ENCODE peak calls at places on chromosomes 5 and 9, in ten cellular contexts. W, T, U, K, V, Q, M, F, D and N are unnamed samples.

GRCh38 chr5:180088561-180088960 is 17.0 kb upstream of the RNF130 start:
- DNase-seq in V (no peak), F (no peak), K (no peak), T (no peak), W (no peak), U (no peak), M (no peak), D (no peak), Q (no peak), N (no peak)

GRCh38 chr5:53246042-53246836 is 136.7 kb upstream of the MOCS2 start:
- DNase-seq in K (no peak), U (no peak), Q (peak), V (no peak), W (no peak), M (peak), D (no peak), F (no peak), T (no peak), N (peak)

GRCh38 chr9:112748041-112748440 is 2.5 kb upstream of the SNX30 start:
- DNase-seq in W (no peak), F (no peak), D (no peak), K (no peak), M (no peak), U (no peak), Q (no peak), T (no peak), V (no peak), N (no peak)

GRCh38 chr5:122091942-122092600 is 14.0 kb upstream of the LOX start:
- DNase-seq in F (no peak), M (peak), U (peak), K (no peak), Q (peak), W (no peak), T (no peak), D (no peak), V (no peak), N (peak)

GRCh38 chr9:38652486-38652885 is 32.1 kb upstream of the ANKRD18A start:
- DNase-seq in K (no peak), T (no peak), W (no peak), M (no peak), U (no peak), F (no peak), Q (no peak), V (peak), D (no peak), N (no peak)

GRCh38 chr9:110788871-110789270 is 120.3 kb downstream of the MUSK start:
- DNase-seq in T (no peak), F (no peak), W (no peak), Q (no peak), K (no peak), M (peak), D (no peak), U (no peak), V (no peak), N (peak)

GRCh38 chr9:111839981-111840380 is 45.2 kb upstream of the SHOC1 start:
- DNase-seq in F (no peak), Q (peak), V (no peak), D (no peak), T (no peak), K (no peak), U (no peak), M (peak), W (no peak), N (peak)

GRCh38 chr5:37015795-37016666 is 139.5 kb downstream of the NIPBL start:
- DNase-seq in K (no peak), W (no peak), Q (peak), D (no peak), F (no peak), U (no peak), M (peak), T (no peak), V (no peak), N (peak)

GRCh38 chr5:40549611-40550010 is 130.1 kb upstream of the PTGER4 start:
- DNase-seq in T (no peak), K (no peak), Q (no peak), W (no peak), M (peak), D (no peak), V (no peak), U (no peak), F (no peak), N (no peak)

GRCh38 chr5:1293997-1294838 is 650 bp downstream of the TERT start:
- DNase-seq in U (no peak), M (no peak), W (no peak), V (no peak), K (no peak), F (peak), Q (no peak), D (no peak), T (peak), N (no peak)

GRCh38 chr9:107739601-107740082 is 250.1 kb upstream of the KLF4 start:
- DNase-seq in W (peak), K (peak), M (peak), D (no peak), F (no peak), V (no peak), T (no peak), Q (peak), U (no peak), N (peak)

GRCh38 chr9:110130791-110131416 is 77.1 kb downstream of the C9orf152 start:
- DNase-seq in W (no peak), T (no peak), V (no peak), M (no peak), K (no peak), D (no peak), F (no peak), U (no peak), Q (no peak), N (no peak)

GRCh38 chr5:180860273-180860886 is 696 bp downstream of the ZFP62 start:
- DNase-seq in W (no peak), V (peak), K (peak), Q (no peak), M (peak), D (peak), F (peak), T (peak), U (no peak), N (peak)

GRCh38 chr9:71647094-71647591 is 121.2 kb downstream of the CEMIP2 start:
- DNase-seq in W (peak), M (peak), K (peak), U (no peak), V (peak), D (peak), T (no peak), F (peak), Q (peak), N (peak)

GRCh38 chr9:133429641-133430161 is 7.5 kb downstream of the ADAMTS13 start:
- DNase-seq in T (no peak), V (peak), W (no peak), U (peak), Q (peak), M (no peak), D (no peak), F (no peak), K (no peak), N (no peak)

GRCh38 chr9:84975926-84976325 is 306.4 kb downstream of the NTRK2 start:
- DNase-seq in V (no peak), D (no peak), W (no peak), T (no peak), Q (no peak), U (no peak), M (no peak), F (no peak), K (no peak), N (no peak)

GRCh38 chr5:109076741-109077140 is 329.0 kb downstream of the FER start:
- DNase-seq in K (no peak), D (no peak), Q (no peak), W (no peak), U (no peak), M (no peak), V (no peak), F (no peak), T (no peak), N (no peak)

GRCh38 chr5:58366461-58366860 is 93.4 kb downstream of the PLK2 start:
- DNase-seq in V (no peak), K (no peak), D (no peak), U (no peak), M (peak), W (no peak), F (no peak), T (no peak), Q (peak), N (peak)

GRCh38 chr9:83023151-83023550 is 39.8 kb downstream of the RASEF start:
- DNase-seq in K (no peak), Q (no peak), D (no peak), U (no peak), F (no peak), W (no peak), M (no peak), V (no peak), T (no peak), N (no peak)

GRCh38 chr5:17113174-17113941 is 104.1 kb upstream of the BASP1 start:
- DNase-seq in F (no peak), K (no peak), Q (peak), M (no peak), T (no peak), U (no peak), W (no peak), D (no peak), V (peak), N (peak)

GRCh38 chr9:125631391-125632085 is 75.5 kb downstream of the MAPKAP1 start:
- DNase-seq in M (peak), F (peak), U (no peak), V (peak), T (no peak), D (peak), Q (peak), K (no peak), W (no peak), N (peak)

GRCh38 chr9:75086443-75087278 is 1.3 kb downstream of the NMRK1 start:
- DNase-seq in M (peak), Q (no peak), V (peak), D (no peak), U (no peak), W (no peak), F (no peak), K (peak), T (no peak), N (no peak)

GRCh38 chr5:68961762-68962161 is 132.1 kb upstream of the SLC30A5 start:
- DNase-seq in F (no peak), Q (no peak), V (peak), D (no peak), W (no peak), M (no peak), T (no peak), K (no peak), U (no peak), N (no peak)

GRCh38 chr5:158873115-158873514 is 226.6 kb downstream of the EBF1 start:
- DNase-seq in T (no peak), Q (no peak), W (no peak), F (no peak), M (no peak), D (no peak), U (no peak), K (no peak), V (no peak), N (no peak)

GRCh38 chr5:64811050-64811640 is 42.4 kb downstream of the CWC27 start:
- DNase-seq in F (peak), V (peak), D (no peak), T (no peak), M (peak), K (no peak), Q (peak), U (peak), W (no peak), N (peak)

GRCh38 chr9:96201140-96201539 is 100.8 kb downstream of the HSD17B3 start:
- DNase-seq in W (no peak), U (no peak), K (no peak), T (no peak), Q (no peak), F (no peak), D (no peak), V (no peak), M (no peak), N (no peak)

GRCh38 chr5:115236599-115236998 is 26.1 kb downstream of the PGGT1B start:
- DNase-seq in F (no peak), U (no peak), D (no peak), Q (no peak), V (no peak), M (no peak), T (no peak), K (no peak), W (no peak), N (no peak)

GRCh38 chr5:147805030-147805454 is 22.5 kb upstream of the JAKMIP2 start:
- DNase-seq in V (peak), U (no peak), K (no peak), D (peak), T (peak), F (peak), Q (no peak), M (peak), W (no peak), N (no peak)

GRCh38 chr9:114988962-114989599 is 58.7 kb upstream of the TNFSF8 start:
- DNase-seq in V (no peak), W (no peak), K (no peak), F (peak), Q (no peak), T (no peak), U (no peak), M (peak), D (peak), N (no peak)

GRCh38 chr5:76625087-76625860 is 2.1 kb upstream of the F2RL2 start:
- DNase-seq in K (no peak), W (no peak), D (no peak), M (no peak), F (no peak), Q (no peak), U (no peak), T (no peak), V (no peak), N (no peak)

GRCh38 chr5:76620166-76620565 is 3.0 kb downstream of the F2RL2 start:
- DNase-seq in V (no peak), F (no peak), D (no peak), K (no peak), Q (no peak), U (no peak), W (no peak), M (no peak), T (no peak), N (no peak)

GRCh38 chr5:76626738-76627137 is 3.5 kb upstream of the F2RL2 start:
- DNase-seq in D (no peak), T (no peak), M (no peak), V (no peak), Q (no peak), F (peak), W (no peak), K (no peak), U (no peak), N (no peak)

GRCh38 chr5:76622076-76622475 is 1.1 kb downstream of the F2RL2 start:
- DNase-seq in F (no peak), V (no peak), U (no peak), M (no peak), Q (no peak), W (no peak), K (no peak), D (no peak), T (no peak), N (no peak)

DNA sequence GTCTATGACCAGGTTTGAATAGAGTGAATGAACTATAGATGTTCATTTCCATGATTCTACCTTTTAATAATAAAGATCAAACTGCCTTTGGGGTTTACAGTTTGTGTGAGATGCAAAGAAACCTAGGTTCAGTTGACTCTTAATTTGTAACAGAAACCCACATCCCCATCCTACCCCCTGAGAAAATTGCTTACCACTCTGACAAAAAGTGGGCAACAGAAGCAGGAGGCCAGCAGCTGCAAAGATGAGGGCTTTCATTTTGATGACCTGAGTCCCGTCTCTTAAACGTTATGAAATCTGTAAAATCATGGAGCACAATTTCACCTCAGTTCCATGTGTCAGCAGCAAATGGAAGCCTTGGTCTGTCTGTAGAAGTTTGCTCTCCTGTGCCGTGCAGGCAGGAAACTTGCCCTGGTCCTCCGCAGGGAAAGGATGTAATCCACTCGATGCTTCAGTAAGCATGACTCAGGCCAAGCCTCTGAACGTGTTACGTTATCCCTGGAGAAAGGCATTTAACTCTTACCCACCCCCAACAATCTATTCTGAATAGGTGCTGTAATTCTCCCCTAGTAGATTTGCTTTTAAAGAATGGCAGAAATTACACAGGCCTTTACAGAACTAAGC is at the start of gene F2RL2:
- DNase-seq in D (no peak), T (no peak), K (no peak), V (no peak), F (no peak), W (no peak), M (peak), U (peak), Q (peak), N (peak)
- H3K4me3 ChIP-seq in D (no peak), T (no peak), K (no peak), V (no peak), F (no peak), W (no peak), M (no peak), U (no peak), Q (peak), N (peak)

GRCh38 chr9:36190388-36191289 is at the start of gene CLTA:
- DNase-seq in K (peak), V (peak), F (peak), U (peak), W (peak), D (peak), M (peak), Q (peak), T (peak), N (peak)

GRCh38 chr9:36191290-36191645 is 547 bp downstream of the CLTA start:
- DNase-seq in U (no peak), K (peak), V (peak), F (peak), W (peak), Q (peak), D (no peak), T (peak), M (peak), N (peak)

GRCh38 chr9:36191696-36192095 is 975 bp downstream of the CLTA start:
- DNase-seq in V (peak), Q (no peak), F (no peak), D (no peak), K (no peak), U (no peak), T (no peak), W (no peak), M (no peak), N (peak)

GRCh38 chr9:36188212-36188611 is 2.5 kb upstream of the CLTA start:
- DNase-seq in T (no peak), K (no peak), F (no peak), W (no peak), V (no peak), D (no peak), U (no peak), M (no peak), Q (no peak), N (no peak)

DNA sequence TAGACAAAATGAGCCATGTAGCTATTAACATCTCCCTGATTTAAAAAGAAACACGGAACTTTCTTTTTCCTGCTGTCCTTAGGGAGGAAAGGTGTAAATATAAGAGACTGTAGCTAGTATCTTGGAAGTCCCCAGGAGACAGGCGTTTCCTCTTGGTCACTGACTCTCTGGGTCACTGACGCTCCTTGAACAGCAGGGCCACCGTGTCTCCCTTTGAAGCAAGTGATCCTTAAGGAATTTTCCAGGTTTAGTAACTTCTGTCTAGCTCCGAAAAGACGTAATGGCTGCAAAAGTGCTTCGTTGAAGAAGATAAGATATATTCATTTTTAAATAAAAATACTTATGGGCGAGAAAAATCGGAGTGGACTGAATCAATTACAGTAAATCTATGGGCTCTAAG is 743 bp upstream of the CLTA start:
- DNase-seq in U (no peak), K (no peak), V (peak), F (peak), D (no peak), M (no peak), W (no peak), T (no peak), Q (no peak), N (no peak)
- H3K4me3 ChIP-seq in U (peak), K (peak), V (no peak), F (peak), D (peak), M (peak), W (peak), T (peak), Q (peak), N (peak)

GRCh38 chr9:95078934-95079333 is 238.6 kb downstream of the FANCC start:
- DNase-seq in W (peak), V (peak), M (no peak), T (no peak), F (no peak), U (no peak), K (no peak), Q (no peak), D (no peak), N (no peak)
- H3K4me3 ChIP-seq in W (peak), V (no peak), M (no peak), T (no peak), F (no peak), U (no peak), K (peak), Q (no peak), D (no peak), N (no peak)

GRCh38 chr5:171337207-171337562 is 28.1 kb downstream of the TLX3 start:
- DNase-seq in U (no peak), T (no peak), Q (no peak), V (no peak), K (no peak), D (no peak), F (no peak), W (no peak), M (no peak), N (no peak)
- H3K4me3 ChIP-seq in U (no peak), T (peak), Q (peak), V (no peak), K (peak), D (no peak), F (no peak), W (peak), M (peak), N (peak)

GRCh38 chr5:131575660-131576227 is 59.3 kb downstream of the RAPGEF6 start:
- DNase-seq in K (no peak), D (no peak), U (no peak), V (no peak), M (no peak), F (no peak), W (no peak), T (no peak), Q (no peak), N (no peak)
- H3K4me3 ChIP-seq in K (no peak), D (no peak), U (no peak), V (no peak), M (no peak), F (no peak), W (no peak), T (no peak), Q (no peak), N (no peak)

GRCh38 chr5:142320851-142321560 is 3.8 kb downstream of the SPRY4 start:
- DNase-seq in U (peak), K (no peak), F (peak), D (no peak), Q (peak), T (no peak), M (no peak), V (peak), W (no peak), N (peak)

GRCh38 chr5:142319560-142320426 is 5.0 kb downstream of the SPRY4 start:
- DNase-seq in T (no peak), V (no peak), Q (no peak), W (no peak), U (peak), K (no peak), M (no peak), D (no peak), F (no peak), N (peak)

GRCh38 chr5:142317673-142318261 is 7.1 kb downstream of the SPRY4 start:
- DNase-seq in F (no peak), M (no peak), W (no peak), Q (no peak), U (no peak), V (no peak), K (peak), D (no peak), T (no peak), N (peak)

GRCh38 chr5:142320427-142320732 is 4.4 kb downstream of the SPRY4 start:
- DNase-seq in V (peak), Q (no peak), F (no peak), K (no peak), W (no peak), M (no peak), D (no peak), T (no peak), U (no peak), N (peak)

DNA sequence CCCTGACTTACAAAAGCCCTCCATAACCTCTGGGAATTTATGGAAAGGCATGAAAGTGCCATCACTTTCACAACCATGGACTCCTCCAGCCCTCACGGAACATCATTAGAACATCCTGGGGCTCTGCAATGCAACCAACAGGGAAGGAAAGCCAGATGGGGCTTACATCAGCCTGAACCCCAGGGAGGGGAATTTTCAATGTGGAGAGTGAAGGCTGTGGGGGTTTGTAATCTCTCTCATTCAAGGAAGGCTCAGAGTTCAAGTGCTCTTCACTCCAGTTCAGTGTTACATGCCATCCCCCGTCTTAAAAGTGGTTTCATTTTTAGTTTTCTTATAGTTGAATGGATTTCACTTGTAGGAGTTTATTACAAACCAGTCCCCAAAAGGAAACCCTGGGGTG is 5.7 kb downstream of the SPRY4 start:
- DNase-seq in D (no peak), M (no peak), K (no peak), Q (no peak), T (no peak), V (no peak), U (no peak), W (no peak), F (no peak), N (peak)
- H3K4me3 ChIP-seq in D (no peak), M (no peak), K (peak), Q (no peak), T (no peak), V (no peak), U (no peak), W (peak), F (no peak), N (peak)

GRCh38 chr9:92963831-92964606 is 16.7 kb downstream of the FGD3 start:
- DNase-seq in K (no peak), D (peak), U (no peak), M (no peak), F (peak), T (peak), Q (no peak), W (no peak), V (peak), N (no peak)
- H3K4me3 ChIP-seq in K (peak), D (peak), U (no peak), M (no peak), F (peak), T (peak), Q (no peak), W (peak), V (peak), N (no peak)